ENCODE peak calls at places on chromosome 20, in nine cellular contexts. B is breast epithelium; L is OCI-LY7; R is suprapubic skin; H is body of pancreas; P is CD8-positive, alpha-beta T cell; T is neuronal stem cell; J is ascending aorta; N is kidney. I is an unnamed sample.
A peak's percentile ranks its signal among the peaks of the same experiment; 100 is the strongest.

GRCh38 chr20:44092551-44093248 is 94.3 kb downstream of the JPH2 start:
- DNase-seq in B (no peak), L (peak; percentile 58), R (no peak), H (no peak), P (no peak), T (peak; percentile 27), J (peak; percentile 44), N (no peak), I (no peak)

GRCh38 chr20:45105317-45105716 is 4.4 kb upstream of the KCNS1 start:
- DNase-seq in B (no peak), L (no peak), R (no peak), H (no peak), P (no peak), T (no peak), J (no peak), N (no peak), I (no peak)

GRCh38 chr20:63186528-63187316 is 29.2 kb downstream of the YTHDF1 start:
- DNase-seq in B (no peak), L (no peak), R (no peak), H (no peak), P (no peak), T (no peak), J (no peak), N (peak; percentile 60), I (no peak)

GRCh38 chr20:11204926-11205768 is 531.3 kb upstream of the JAG1 start:
- DNase-seq in B (no peak), L (peak; percentile 50), R (no peak), H (peak; percentile 76), P (no peak), T (peak; percentile 56), J (peak; percentile 68), N (no peak), I (no peak)

GRCh38 chr20:62927128-62927705 is 912 bp upstream of the DIDO1 start:
- DNase-seq in B (no peak), L (no peak), R (no peak), H (no peak), P (no peak), T (no peak), J (no peak), N (no peak), I (no peak)

GRCh38 chr20:46088409-46089075 is 1.2 kb downstream of the NCOA5 start:
- DNase-seq in B (no peak), L (peak; percentile 61), R (no peak), H (no peak), P (no peak), T (no peak), J (no peak), N (no peak), I (no peak)

GRCh38 chr20:34995696-34996095 is 40.0 kb downstream of the MYH7B start:
- DNase-seq in B (no peak), L (no peak), R (no peak), H (no peak), P (no peak), T (no peak), J (no peak), N (no peak), I (no peak)

GRCh38 chr20:51046021-51046985 is 23.4 kb upstream of the KCNG1 start:
- DNase-seq in B (peak; percentile 20), L (no peak), R (no peak), H (no peak), P (no peak), T (no peak), J (no peak), N (no peak), I (no peak)

GRCh38 chr20:58160451-58161051 is 67.9 kb downstream of the ANKRD60 start:
- DNase-seq in B (no peak), L (no peak), R (no peak), H (no peak), P (no peak), T (no peak), J (no peak), N (no peak), I (no peak)

GRCh38 chr20:37565134-37565811 is 37.6 kb upstream of the BLCAP start:
- DNase-seq in B (no peak), L (no peak), R (peak; percentile 40), H (no peak), P (no peak), T (peak; percentile 56), J (peak; percentile 42), N (no peak), I (no peak)

GRCh38 chr20:36777576-36777975 is 4.0 kb upstream of the DSN1 start:
- DNase-seq in B (no peak), L (no peak), R (no peak), H (no peak), P (no peak), T (no peak), J (no peak), N (peak; percentile 18), I (no peak)

GRCh38 chr20:39116020-39116419 is 153.9 kb downstream of the DHX35 start:
- DNase-seq in B (no peak), L (peak; percentile 6), R (no peak), H (no peak), P (no peak), T (no peak), J (no peak), N (no peak), I (no peak)

GRCh38 chr20:20487811-20488210 is 119.9 kb downstream of the INSM1 start:
- DNase-seq in B (no peak), L (no peak), R (no peak), H (no peak), P (no peak), T (no peak), J (no peak), N (no peak), I (no peak)
- H3K27ac ChIP-seq in B (no peak overlapping the region), L (no peak overlapping the region), R (no peak overlapping the region), H (no peak overlapping the region), P (no peak overlapping the region), T (no peak overlapping the region), J (no peak overlapping the region), N (no peak overlapping the region), I (no peak overlapping the region)

GRCh38 chr20:53579266-53579580 is 14.4 kb downstream of the ZNF217 start:
- DNase-seq in B (no peak), L (no peak), R (no peak), H (no peak), P (no peak), T (no peak), J (no peak), N (no peak), I (no peak)

GRCh38 chr20:53578492-53579222 is 15.0 kb downstream of the ZNF217 start:
- DNase-seq in B (peak; percentile 28), L (peak; percentile 93), R (no peak), H (peak; percentile 71), P (peak; percentile 39), T (peak; percentile 78), J (peak; percentile 81), N (no peak), I (no peak)

GRCh38 chr20:53581444-53582311 is 12.0 kb downstream of the ZNF217 start:
- DNase-seq in B (peak; percentile 48), L (peak; percentile 92), R (no peak), H (no peak), P (peak; percentile 35), T (no peak), J (peak; percentile 66), N (no peak), I (no peak)

GRCh38 chr20:53580376-53581111 is 13.1 kb downstream of the ZNF217 start:
- DNase-seq in B (peak; percentile 17), L (no peak), R (no peak), H (no peak), P (no peak), T (no peak), J (peak; percentile 51), N (no peak), I (no peak)

DNA sequence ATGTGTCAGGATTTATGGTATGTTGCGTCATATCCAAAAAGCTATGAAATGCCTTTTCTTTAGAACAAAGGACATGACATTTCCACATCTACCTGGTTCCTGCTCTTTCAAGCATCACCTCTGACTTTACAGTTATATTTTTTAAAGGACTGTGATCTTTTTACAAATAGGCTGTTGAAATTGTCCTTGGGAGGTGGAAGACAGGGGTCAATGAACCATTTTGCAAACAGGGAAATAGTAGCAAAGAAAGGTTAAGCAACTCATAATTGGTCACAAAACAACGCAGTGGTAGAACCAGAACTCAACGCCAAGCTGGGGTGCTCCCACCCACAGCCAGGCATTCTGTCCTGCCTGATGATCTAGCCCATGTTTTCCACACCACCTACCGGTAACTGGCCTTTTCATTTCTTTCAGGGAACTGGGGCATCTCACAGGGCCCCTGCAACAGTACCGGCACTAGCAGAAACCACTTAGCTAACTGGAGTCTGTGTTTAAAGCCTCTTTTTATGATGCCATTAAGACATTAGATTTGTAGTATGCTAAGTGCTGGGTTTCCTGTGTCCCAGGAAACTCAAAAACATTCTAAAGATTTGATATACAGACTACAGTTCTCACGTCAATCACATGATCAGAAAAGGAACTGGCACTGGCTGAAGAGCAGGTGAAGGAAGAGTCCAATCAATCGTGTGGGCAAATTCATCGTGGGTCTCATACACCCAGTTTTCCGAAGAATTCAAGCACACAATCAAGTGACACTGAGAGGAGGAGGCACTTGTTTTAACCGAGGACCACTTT is 13.9 kb downstream of the ZNF217 start:
- DNase-seq in B (peak; percentile 25), L (peak; percentile 57), R (no peak), H (no peak), P (no peak), T (no peak), J (peak; percentile 60), N (no peak), I (no peak)
- H3K27ac ChIP-seq in B (peak overlapping the region; percentile 84), L (peak overlapping the region; percentile 96), R (peak overlapping the region; percentile 55), H (peak overlapping the region; percentile 56), P (peak overlapping the region; percentile 46), T (peak overlapping the region; percentile 3), J (peak overlapping the region; percentile 75), N (peak overlapping the region; percentile 77), I (peak overlapping the region; percentile 21)

GRCh38 chr20:57157106-57157691 is 109.2 kb downstream of the BMP7 start:
- DNase-seq in B (no peak), L (no peak), R (no peak), H (no peak), P (no peak), T (no peak), J (no peak), N (no peak), I (no peak)
- H3K27ac ChIP-seq in B (no peak overlapping the region), L (no peak overlapping the region), R (no peak overlapping the region), H (no peak overlapping the region), P (no peak overlapping the region), T (no peak overlapping the region), J (no peak overlapping the region), N (no peak overlapping the region), I (no peak overlapping the region)

GRCh38 chr20:32458061-32458836 is 100.1 kb downstream of the ASXL1 start:
- DNase-seq in B (no peak), L (no peak), R (no peak), H (peak; percentile 52), P (no peak), T (no peak), J (no peak), N (peak; percentile 68), I (no peak)

GRCh38 chr20:32457476-32457986 is 99.4 kb downstream of the ASXL1 start:
- DNase-seq in B (no peak), L (no peak), R (no peak), H (peak; percentile 84), P (no peak), T (peak; percentile 87), J (no peak), N (peak; percentile 93), I (peak; percentile 57)

GRCh38 chr20:32455171-32455900 is 97.2 kb downstream of the ASXL1 start:
- DNase-seq in B (no peak), L (no peak), R (no peak), H (peak; percentile 54), P (no peak), T (no peak), J (no peak), N (peak; percentile 64), I (no peak)

GRCh38 chr20:32455901-32456701 is 98.0 kb downstream of the ASXL1 start:
- DNase-seq in B (no peak), L (no peak), R (no peak), H (no peak), P (no peak), T (no peak), J (no peak), N (peak; percentile 72), I (no peak)

GRCh38 chr20:32456869-32457421 is 98.8 kb downstream of the ASXL1 start:
- DNase-seq in B (no peak), L (peak; percentile 66), R (no peak), H (peak; percentile 40), P (no peak), T (peak; percentile 75), J (no peak), N (peak; percentile 85), I (no peak)
- H3K27ac ChIP-seq in B (peak overlapping the region; percentile 33), L (no peak overlapping the region), R (no peak overlapping the region), H (peak overlapping the region; percentile 5), P (no peak overlapping the region), T (peak overlapping the region; percentile 87), J (no peak overlapping the region), N (peak overlapping the region; percentile 63), I (peak overlapping the region; percentile 54)